ENCODE peak calls at places on chromosomes 6 and 20, in six cellular contexts. R is PC-3, H is HepG2, Z is H9, F is hepatocyte, G is astrocyte. E is an unnamed sample.

GRCh38 chr6:82251942-82252341 is 4.4 kb upstream of the IBTK start:
- DNase-seq in R (peak; percentile 71), H (peak; percentile 22), Z (no peak), F (peak; percentile 66), G (no peak), E (peak; percentile 89)

GRCh38 chr6:138034229-138034628 is 73.0 kb downstream of the PERP start:
- DNase-seq in R (no peak), H (peak; percentile 18), Z (no peak), F (no peak), G (no peak), E (no peak)

GRCh38 chr20:37439223-37439933 is 81.7 kb upstream of the NNAT start:
- DNase-seq in R (no peak), H (no peak), Z (no peak), F (no peak), G (no peak), E (no peak)

GRCh38 chr6:37171141-37171969 is 1.4 kb downstream of the PIM1 start:
- DNase-seq in R (peak; percentile 34), H (no peak), Z (peak; percentile 47), F (peak; percentile 51), G (peak; percentile 67), E (peak; percentile 88)

GRCh38 chr6:30908700-30909099 is 693 bp downstream of the GTF2H4 start:
- DNase-seq in R (no peak), H (no peak), Z (no peak), F (no peak), G (no peak), E (peak; percentile 48)

GRCh38 chr6:123745877-123746276 is 57.8 kb upstream of the NKAIN2 start:
- DNase-seq in R (no peak), H (no peak), Z (no peak), F (no peak), G (peak; percentile 75), E (peak; percentile 86)

GRCh38 chr20:50092436-50092835 is 20.5 kb downstream of the UBE2V1 start:
- DNase-seq in R (no peak), H (no peak), Z (no peak), F (no peak), G (no peak), E (peak; percentile 42)

GRCh38 chr6:49462599-49462926 is 490 bp downstream of the MMUT start:
- DNase-seq in R (no peak), H (no peak), Z (no peak), F (no peak), G (no peak), E (no peak)

GRCh38 chr20:33578510-33578909 is 83.6 kb upstream of the C20orf144 start:
- DNase-seq in R (no peak), H (no peak), Z (no peak), F (peak; percentile 23), G (peak; percentile 25), E (no peak)

GRCh38 chr6:3943373-3943772 is 94.2 kb downstream of the FAM50B start:
- DNase-seq in R (no peak), H (no peak), Z (no peak), F (no peak), G (no peak), E (no peak)

GRCh38 chr20:32675223-32675975 is 1.7 kb upstream of the C20orf203 start:
- DNase-seq in R (no peak), H (no peak), Z (no peak), F (no peak), G (no peak), E (peak; percentile 11)

GRCh38 chr6:70415660-70416059 is 2.4 kb downstream of the FAM135A start:
- DNase-seq in R (peak; percentile 42), H (no peak), Z (no peak), F (no peak), G (no peak), E (no peak)

GRCh38 chr20:59751075-59751711 is 146.9 kb downstream of the PHACTR3 start:
- DNase-seq in R (peak; percentile 73), H (peak; percentile 52), Z (peak; percentile 86), F (peak; percentile 78), G (no peak), E (peak; percentile 94)

GRCh38 chr6:133921249-133921859 is 31.7 kb upstream of the TBPL1 start:
- DNase-seq in R (peak; percentile 88), H (peak; percentile 73), Z (peak; percentile 73), F (peak; percentile 90), G (peak; percentile 33), E (peak; percentile 58)

GRCh38 chr20:53581444-53582311 is 12.0 kb downstream of the ZNF217 start:
- DNase-seq in R (peak; percentile 57), H (no peak), Z (no peak), F (no peak), G (no peak), E (no peak)

GRCh38 chr6:40398810-40399477 is 188.2 kb downstream of the LRFN2 start:
- DNase-seq in R (no peak), H (no peak), Z (peak; percentile 71), F (no peak), G (no peak), E (no peak)

GRCh38 chr20:16397053-16397452 is 176.2 kb downstream of the KIF16B start:
- DNase-seq in R (no peak), H (no peak), Z (no peak), F (peak; percentile 34), G (peak; percentile 24), E (no peak)

GRCh38 chr20:25549866-25550477 is 35.4 kb downstream of the NINL start:
- DNase-seq in R (peak; percentile 34), H (peak; percentile 74), Z (no peak), F (no peak), G (peak; percentile 55), E (peak; percentile 81)

GRCh38 chr6:148203970-148204369 is 138.7 kb upstream of the SASH1 start:
- DNase-seq in R (no peak), H (no peak), Z (no peak), F (no peak), G (peak; percentile 99), E (peak; percentile 80)

GRCh38 chr6:96227135-96227534 is 211.4 kb downstream of the FUT9 start:
- DNase-seq in R (no peak), H (no peak), Z (no peak), F (no peak), G (no peak), E (no peak)

GRCh38 chr6:143734641-143735063 is 56.9 kb downstream of the PHACTR2 start:
- DNase-seq in R (no peak), H (no peak), Z (no peak), F (no peak), G (no peak), E (no peak)

GRCh38 chr20:56807118-56807517 is 178.0 kb downstream of the TFAP2C start:
- DNase-seq in R (no peak), H (no peak), Z (no peak), F (no peak), G (no peak), E (no peak)

GRCh38 chr6:111487656-111488055 is 4.6 kb upstream of the REV3L start:
- DNase-seq in R (peak; percentile 35), H (no peak), Z (no peak), F (no peak), G (peak; percentile 68), E (no peak)

GRCh38 chr20:1908191-1908590 is 13.0 kb downstream of the SIRPA start:
- DNase-seq in R (no peak), H (no peak), Z (no peak), F (no peak), G (no peak), E (no peak)

GRCh38 chr6:35583893-35584688 is 71.4 kb upstream of the TULP1 start:
- DNase-seq in R (peak; percentile 85), H (peak; percentile 78), Z (peak; percentile 56), F (peak; percentile 84), G (peak; percentile 44), E (peak; percentile 80)

GRCh38 chr6:77298298-77298697 is 165.0 kb downstream of the HTR1B start:
- DNase-seq in R (peak; percentile 11), H (no peak), Z (no peak), F (no peak), G (no peak), E (no peak)

GRCh38 chr6:107832146-107833056 is 8.3 kb upstream of the SCML4 start:
- DNase-seq in R (no peak), H (no peak), Z (no peak), F (no peak), G (no peak), E (no peak)

GRCh38 chr6:7143161-7143974 is 35.6 kb downstream of the RREB1 start:
- DNase-seq in R (no peak), H (peak; percentile 66), Z (no peak), F (peak; percentile 61), G (no peak), E (peak; percentile 75)
- TF ChIP-seq CTCF in R (no peak), H (peak; percentile 48), Z (no peak), F (peak; percentile 44), G (peak; percentile 18), E (peak; percentile 38)

GRCh38 chr6:32166411-32167061 is 2.1 kb downstream of the EGFL8 start:
- DNase-seq in R (no peak), H (no peak), Z (peak; percentile 91), F (no peak), G (no peak), E (peak; percentile 69)
- H4K20me1 ChIP-seq in R (no peaks in the 10 kb centered on the region), H (no peaks in the 10 kb centered on the region), Z (peaks cover 2% of the 10 kb centered on the region), F (no peaks in the 10 kb centered on the region), G (peaks cover 10% of the 10 kb centered on the region), E (peaks cover 2% of the 10 kb centered on the region)

GRCh38 chr6:34349226-34349625 is 43.2 kb downstream of the NUDT3 start:
- DNase-seq in R (no peak), H (no peak), Z (no peak), F (no peak), G (no peak), E (no peak)

GRCh38 chr6:34350100-34350936 is 42.2 kb downstream of the NUDT3 start:
- DNase-seq in R (peak; percentile 8), H (no peak), Z (no peak), F (no peak), G (no peak), E (no peak)

GRCh38 chr6:34352305-34352937 is 40.0 kb downstream of the NUDT3 start:
- DNase-seq in R (peak; percentile 24), H (no peak), Z (no peak), F (no peak), G (peak; percentile 23), E (no peak)

GRCh38 chr6:34347303-34347702 is 45.2 kb downstream of the NUDT3 start:
- DNase-seq in R (no peak), H (no peak), Z (no peak), F (no peak), G (no peak), E (no peak)

GRCh38 chr6:34350937-34351217 is 41.6 kb downstream of the NUDT3 start:
- DNase-seq in R (no peak), H (no peak), Z (no peak), F (no peak), G (no peak), E (no peak)
- TF ChIP-seq CTCF in R (no peak), H (no peak), Z (no peak), F (no peak), G (no peak), E (no peak)

GRCh38 chr6:2772840-2773239 is 7.6 kb downstream of the WRNIP1 start:
- DNase-seq in R (no peak), H (no peak), Z (no peak), F (no peak), G (no peak), E (no peak)

GRCh38 chr6:2775003-2775402 is 9.8 kb downstream of the WRNIP1 start:
- DNase-seq in R (no peak), H (no peak), Z (no peak), F (no peak), G (no peak), E (no peak)

GRCh38 chr6:2780109-2780730 is 15.0 kb downstream of the WRNIP1 start:
- DNase-seq in R (no peak), H (no peak), Z (no peak), F (no peak), G (no peak), E (no peak)

GRCh38 chr6:2773450-2773849 is 8.3 kb downstream of the WRNIP1 start:
- DNase-seq in R (no peak), H (no peak), Z (no peak), F (no peak), G (no peak), E (no peak)

GRCh38 chr6:2777249-2777648 is 12.1 kb downstream of the WRNIP1 start:
- DNase-seq in R (no peak), H (no peak), Z (no peak), F (no peak), G (no peak), E (no peak)
- H4K20me1 ChIP-seq in R (peaks cover 33% of the 10 kb centered on the region), H (peaks cover 11% of the 10 kb centered on the region), Z (no peaks in the 10 kb centered on the region), F (peaks cover 16% of the 10 kb centered on the region), G (peaks cover 79% of the 10 kb centered on the region), E (peaks cover 28% of the 10 kb centered on the region)

E was measured in osteoblast.